ENCODE peak calls at places on chromosomes 11 and 22, in four cellular contexts. H, X, J and F are unnamed samples.

GRCh38 chr11:122258446-122258994 is 142.5 kb upstream of the BLID start:
- DNase-seq in H (no peak), X (no peak), J (no peak), F (no peak)

GRCh38 chr11:118223576-118223975 is 1.2 kb downstream of the JAML start:
- DNase-seq in H (no peak), J (no peak), X (no peak), F (no peak)

GRCh38 chr11:134509381-134510068 is 97.5 kb upstream of the B3GAT1 start:
- DNase-seq in H (no peak), X (no peak), J (no peak), F (no peak)

GRCh38 chr11:15768321-15768720 is 588.0 kb downstream of the SOX6 start:
- DNase-seq in J (no peak), X (no peak), H (no peak), F (no peak)

GRCh38 chr22:38871360-38872171 is 450 bp downstream of the CBX6 start:
- DNase-seq in J (peak; percentile 28), H (no peak), X (no peak), F (no peak)

GRCh38 chr22:32620992-32621391 is 146.4 kb downstream of the FBXO7 start:
- DNase-seq in H (peak; percentile 24), X (no peak), J (no peak), F (no peak)

GRCh38 chr11:129386795-129387390 is 11.2 kb downstream of the BARX2 start:
- DNase-seq in H (no peak), X (no peak), J (no peak), F (no peak)

GRCh38 chr11:89293966-89294679 is 116.4 kb downstream of the TYR start:
- DNase-seq in X (no peak), H (no peak), J (no peak), F (no peak)

GRCh38 chr11:1642288-1643145 is 12.9 kb downstream of the KRTAP5-5 start:
- DNase-seq in H (no peak), X (no peak), J (no peak), F (no peak)

GRCh38 chr22:36901411-36902142 is 11.9 kb upstream of the CSF2RB start:
- DNase-seq in H (no peak), J (no peak), X (no peak), F (no peak)

GRCh38 chr22:23938328-23939016 is 22.5 kb downstream of the GSTT2B start:
- DNase-seq in X (no peak), J (peak; percentile 29), H (peak; percentile 81), F (no peak)

GRCh38 chr11:126821832-126822231 is 178.7 kb downstream of the KIRREL3 start:
- DNase-seq in J (no peak), H (no peak), X (no peak), F (no peak)

GRCh38 chr11:16782226-16782919 is 43.9 kb downstream of the C11orf58 start:
- DNase-seq in X (no peak), H (no peak), J (no peak), F (no peak)

GRCh38 chr11:46719048-46719542 is at the start of gene F2:
- DNase-seq in H (peak; percentile 96), J (no peak), X (no peak), F (no peak)

GRCh38 chr11:77073328-77074001 is 6.7 kb downstream of the CAPN5 start:
- DNase-seq in X (peak; percentile 36), H (peak; percentile 45), J (peak; percentile 41), F (no peak)

GRCh38 chr11:104916442-104916841 is 18.2 kb upstream of the CASP12 start:
- DNase-seq in J (no peak), X (no peak), H (no peak), F (no peak)

GRCh38 chr11:104917259-104918112 is 19.2 kb upstream of the CASP12 start:
- DNase-seq in H (no peak), X (no peak), J (no peak), F (no peak)

DNA sequence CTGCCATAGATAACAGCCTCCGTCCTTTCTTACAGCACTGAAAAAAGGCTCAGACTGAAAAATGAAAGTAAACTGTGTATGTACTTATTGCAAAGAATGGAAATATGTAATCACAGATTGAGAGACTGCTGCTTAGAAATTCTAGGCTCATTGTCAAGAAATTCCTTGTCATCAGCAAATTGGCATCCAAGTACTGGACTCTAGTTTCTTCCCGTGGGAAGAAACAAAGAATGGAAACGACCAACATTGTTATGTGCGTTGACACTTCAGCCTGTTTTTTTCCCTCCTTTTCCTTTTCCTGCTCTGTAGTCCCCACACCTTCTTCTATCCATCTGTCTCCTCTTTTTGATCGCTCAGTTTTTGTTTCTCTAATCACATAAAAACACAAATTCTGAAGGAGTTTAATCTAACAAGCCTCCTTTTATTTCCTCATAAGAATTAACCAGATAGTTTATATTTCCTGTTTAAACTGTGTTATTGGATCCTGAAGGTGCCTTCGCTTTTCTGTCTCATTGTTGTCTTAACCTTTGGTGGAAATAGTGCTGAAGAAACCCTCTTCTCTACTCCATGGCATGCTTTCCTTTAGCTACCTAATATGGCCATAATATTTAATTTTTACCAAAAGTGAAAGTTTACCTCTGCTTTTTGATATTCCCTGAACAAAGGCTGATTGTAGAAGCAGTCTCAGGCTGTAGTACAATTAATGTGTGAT is 20.0 kb upstream of the CASP12 start:
- DNase-seq in H (no peak), J (no peak), X (no peak), F (no peak)
- TF ChIP-seq ZNF274 in H (no peak), J (no peak), X (no peak), F (no peak)

GRCh38 chr22:43846966-43847365 is 15.3 kb downstream of the SULT4A1 start:
- DNase-seq in J (no peak), X (no peak), H (no peak), F (no peak)
- TF ChIP-seq ZNF274 in J (no peak), X (no peak), H (no peak), F (no peak)

GRCh38 chr22:31136711-31137110 is 3.6 kb downstream of the PLA2G3 start:
- DNase-seq in H (no peak), J (no peak), X (no peak), F (no peak)

GRCh38 chr22:31135706-31136105 is 4.6 kb downstream of the PLA2G3 start:
- DNase-seq in X (no peak), J (no peak), H (no peak), F (no peak)

GRCh38 chr22:31136155-31136554 is 4.2 kb downstream of the PLA2G3 start:
- DNase-seq in J (no peak), H (no peak), X (no peak), F (no peak)

GRCh38 chr22:31133911-31134310 is 6.4 kb downstream of the PLA2G3 start:
- DNase-seq in X (no peak), J (no peak), H (no peak), F (no peak)

GRCh38 chr22:31134688-31135087 is 5.6 kb downstream of the PLA2G3 start:
- DNase-seq in X (no peak), H (no peak), J (no peak), F (no peak)
- TF ChIP-seq ZNF274 in X (no peak), H (no peak), J (no peak), F (no peak)

DNA sequence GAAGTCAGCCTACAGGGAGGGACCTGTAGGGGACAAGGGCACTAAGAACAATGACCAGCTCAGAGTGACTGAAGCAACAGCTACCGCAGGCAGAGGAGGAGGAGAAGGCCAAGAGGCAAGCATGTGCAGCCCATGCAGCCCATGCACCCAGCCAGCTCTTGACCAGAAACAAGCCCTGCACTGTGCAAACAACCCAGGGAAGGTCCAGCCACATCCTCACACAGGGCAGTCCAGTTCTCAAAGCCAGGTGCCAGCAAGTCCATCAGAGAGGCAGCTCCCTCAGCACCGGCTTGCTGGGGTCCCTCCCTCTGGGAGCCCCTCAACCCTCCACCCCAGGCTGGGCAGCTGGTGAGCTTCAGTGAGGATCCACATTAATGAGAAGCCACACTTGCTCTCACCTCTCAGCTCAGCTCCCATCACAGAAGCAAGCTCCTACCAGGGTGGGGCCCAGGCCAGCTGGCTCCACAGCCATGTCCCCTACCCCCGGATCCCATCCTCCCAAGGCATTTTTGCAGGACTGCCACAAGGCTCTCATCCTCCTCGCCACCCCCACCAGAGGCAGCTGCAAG is 7.1 kb downstream of the DGCR2 start:
- DNase-seq in H (no peak), X (no peak), J (no peak), F (no peak)
- TF ChIP-seq ZNF274 in H (no peak), X (no peak), J (no peak), F (no peak)

DNA sequence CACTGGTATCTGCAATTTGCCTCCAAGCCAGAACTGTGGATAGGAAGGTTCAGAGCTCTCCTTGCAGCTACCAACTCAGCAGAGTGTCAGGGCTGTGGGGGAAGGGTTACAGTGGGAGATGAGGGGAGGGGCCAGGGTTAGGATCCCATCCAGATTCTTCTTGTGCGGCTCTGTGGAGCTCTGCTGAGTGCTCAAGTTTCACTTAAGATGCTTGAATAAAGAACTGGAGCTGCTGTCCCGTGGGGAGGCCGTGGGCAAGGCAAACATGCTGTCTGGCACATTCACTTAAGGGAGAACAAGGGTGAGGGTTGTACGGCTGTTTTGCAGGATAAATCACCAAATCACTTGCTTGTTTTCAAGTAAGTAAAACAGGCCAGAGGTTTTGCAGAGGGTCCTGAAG is 197.1 kb downstream of the FAM76B start:
- DNase-seq in X (no peak), J (no peak), H (no peak), F (peak; percentile 43)
- TF ChIP-seq ZNF274 in X (no peak), J (no peak), H (no peak), F (no peak)

DNA sequence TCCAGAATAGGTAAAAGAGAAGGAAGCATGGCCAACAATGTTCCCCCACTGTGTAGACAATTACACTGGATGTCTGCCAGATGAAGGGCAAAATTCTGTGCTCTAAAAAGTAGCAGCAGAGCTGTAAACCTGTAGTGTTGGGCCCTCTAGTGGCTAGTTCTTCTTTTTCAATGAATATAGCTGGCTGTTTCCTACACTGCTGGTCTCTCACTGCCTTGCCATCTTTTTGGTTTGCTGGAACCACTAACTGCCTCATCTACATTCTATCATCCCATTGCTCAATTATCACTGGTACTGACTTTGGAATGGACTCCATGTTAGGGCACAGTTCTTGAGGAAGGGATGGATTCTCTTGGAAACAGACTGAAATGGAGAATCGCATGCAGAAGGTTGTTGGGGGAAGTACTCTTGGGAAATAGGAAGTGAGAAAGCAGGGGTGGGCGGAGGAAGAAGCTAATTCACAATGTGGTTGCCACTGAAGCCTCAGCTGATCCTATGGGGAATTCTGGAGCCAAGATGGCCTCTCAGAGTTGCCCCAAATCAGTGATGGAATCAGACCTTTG is 17.9 kb downstream of the KCNE3 start:
- DNase-seq in X (peak; percentile 57), J (peak; percentile 81), H (peak; percentile 52), F (peak; percentile 35)
- TF ChIP-seq ZNF274 in X (no peak), J (no peak), H (no peak), F (no peak)

DNA sequence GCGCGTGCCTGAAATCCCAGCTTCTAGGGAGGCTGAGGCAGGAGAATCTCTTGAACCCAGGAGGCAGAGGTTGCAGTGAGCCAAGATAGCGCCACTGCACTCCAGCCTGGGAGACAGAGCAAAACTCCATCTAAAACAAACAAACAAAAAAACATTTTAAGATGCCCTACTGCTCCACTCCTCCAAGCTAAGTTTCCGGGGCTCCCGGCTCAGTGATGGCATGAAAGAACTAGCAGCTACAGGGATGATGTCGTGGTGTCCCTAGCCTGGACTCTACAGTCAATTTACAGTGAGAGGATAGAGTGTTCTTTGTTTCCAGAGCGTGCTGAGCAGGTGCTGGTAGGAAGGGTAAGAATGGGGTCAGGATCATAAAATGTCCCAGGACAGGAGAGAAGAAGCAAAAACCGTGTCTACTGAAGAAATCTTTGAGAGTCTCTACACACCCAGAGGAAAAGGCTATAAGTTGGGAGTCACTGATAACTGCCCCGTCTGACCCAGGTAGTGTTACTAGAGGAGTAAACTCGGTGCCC is 1.2 kb upstream of the ZBTB3 start:
- DNase-seq in J (no peak), X (no peak), H (peak; percentile 37), F (no peak)
- TF ChIP-seq ZNF274 in J (no peak), X (no peak), H (no peak), F (no peak)